ENCODE peak calls at places on chromosomes 7 and 10, in seven cellular contexts. F, K, B, X, I, D and Z are unnamed samples.

GRCh38 chr10:47049906-47050305 is 138.7 kb downstream of the PTPN20 start:
- DNase-seq in K (no peak), I (no peak), X (peak; percentile 5), F (no peak), B (no peak), D (no peak), Z (no peak)

GRCh38 chr10:108404155-108404554 is 1239.6 kb upstream of the SORCS1 start:
- DNase-seq in D (no peak), F (no peak), K (no peak), B (no peak), I (no peak), X (no peak), Z (no peak)

GRCh38 chr7:51080622-51081269 is 235.9 kb downstream of the COBL start:
- DNase-seq in I (no peak), D (no peak), F (no peak), X (no peak), B (no peak), K (no peak), Z (no peak)

GRCh38 chr10:21202766-21203457 is 305.8 kb upstream of the NEBL start:
- DNase-seq in B (no peak), K (peak; percentile 2), D (no peak), I (no peak), X (no peak), F (no peak), Z (no peak)

GRCh38 chr10:43265799-43266721 is 805 bp downstream of the RASGEF1A start:
- DNase-seq in K (no peak), D (no peak), X (peak; percentile 40), I (no peak), F (no peak), B (peak; percentile 51), Z (peak; percentile 68)

GRCh38 chr10:1048349-1048731 is 579 bp downstream of the IDI1 start:
- DNase-seq in B (peak; percentile 35), K (no peak), D (no peak), I (no peak), F (no peak), X (no peak), Z (no peak)

GRCh38 chr10:15712903-15713302 is 6.8 kb downstream of the ITGA8 start:
- DNase-seq in B (no peak), K (peak; percentile 69), D (no peak), X (no peak), F (no peak), I (peak; percentile 16), Z (no peak)

GRCh38 chr7:404782-405488 is 114.7 kb downstream of the PDGFA start:
- DNase-seq in F (no peak), X (peak; percentile 23), D (no peak), K (no peak), B (peak; percentile 10), I (no peak), Z (no peak)

GRCh38 chr10:42970451-42971250 is 106.2 kb upstream of the RET start:
- DNase-seq in F (no peak), I (no peak), K (no peak), D (no peak), X (peak; percentile 22), B (no peak), Z (no peak)

GRCh38 chr10:90398551-90398950 is 459.3 kb downstream of the HTR7 start:
- DNase-seq in B (no peak), D (no peak), X (no peak), K (no peak), I (no peak), F (no peak), Z (no peak)

GRCh38 chr10:88347022-88347421 is 236.1 kb downstream of the RNLS start:
- DNase-seq in F (no peak), D (no peak), K (no peak), I (no peak), B (no peak), X (no peak), Z (no peak)

GRCh38 chr7:2269468-2270460 is 27.7 kb downstream of the NUDT1 start:
- DNase-seq in D (no peak), I (no peak), B (no peak), X (no peak), F (no peak), K (peak; percentile 38), Z (no peak)

GRCh38 chr7:20438248-20438647 is 107.5 kb downstream of the ITGB8 start:
- DNase-seq in D (no peak), F (no peak), K (no peak), B (no peak), X (no peak), I (no peak), Z (no peak)

GRCh38 chr10:92695679-92696605 is 6.2 kb downstream of the HHEX start:
- DNase-seq in K (peak; percentile 24), I (peak; percentile 42), F (no peak), D (no peak), B (no peak), X (no peak), Z (no peak)

GRCh38 chr7:1056006-1056784 is 11.8 kb downstream of the GPR146 start:
- DNase-seq in B (peak; percentile 85), D (no peak), I (no peak), F (no peak), X (no peak), K (no peak), Z (no peak)

DNA sequence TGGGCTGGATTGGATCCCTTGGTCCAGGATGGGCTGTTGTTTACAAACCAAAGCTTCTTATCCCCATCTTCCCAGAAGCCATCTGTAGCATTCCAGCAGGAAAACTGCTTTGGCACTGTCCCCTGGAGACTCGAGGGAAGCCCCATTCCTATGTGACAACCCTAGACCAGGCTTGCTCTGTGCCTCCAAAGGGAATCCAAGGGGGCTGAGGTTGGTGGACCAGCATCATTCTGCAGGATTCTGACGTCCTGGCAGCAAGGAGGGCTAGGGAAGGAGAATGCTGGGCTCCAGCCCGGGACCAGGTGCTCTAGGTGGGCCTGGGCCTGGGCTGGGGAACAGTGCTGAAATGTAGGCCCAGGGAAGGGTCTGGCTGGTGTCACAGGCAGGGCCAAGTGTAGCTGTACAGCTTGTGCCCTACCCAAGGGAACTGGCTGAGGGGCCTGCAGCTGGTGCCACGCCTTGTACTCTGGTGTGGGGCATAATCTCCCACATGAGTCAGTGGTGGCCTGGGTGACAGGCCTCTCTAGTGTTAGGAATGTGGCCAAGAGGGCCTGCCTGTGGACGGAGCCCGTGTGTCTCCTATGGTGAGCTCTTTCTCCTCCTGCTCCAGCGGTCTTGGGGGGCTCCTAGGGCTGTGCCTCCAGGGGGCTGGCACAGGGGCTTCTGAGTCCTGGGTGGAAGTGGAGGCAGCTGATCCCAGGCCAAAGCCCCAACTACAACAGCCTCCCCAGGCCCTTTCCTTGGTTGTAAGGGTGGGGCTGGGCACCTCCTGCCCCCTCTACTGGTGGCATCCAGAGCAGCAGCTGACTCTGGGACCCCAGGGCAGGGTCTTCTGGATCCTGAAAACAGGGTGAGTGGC is 25.2 kb downstream of the TRIM8 start:
- DNase-seq in B (peak; percentile 92), X (peak; percentile 82), I (no peak), K (peak; percentile 54), F (no peak), D (no peak), Z (no peak)
- TF ChIP-seq CTCF in B (peak; percentile 46), X (peak; percentile 57), I (peak; percentile 80), K (peak; percentile 48), F (peak; percentile 79), D (peak; percentile 57), Z (peak; percentile 64)

GRCh38 chr7:17195576-17195975 is 102.9 kb upstream of the AHR start:
- DNase-seq in I (no peak), X (no peak), K (no peak), F (no peak), D (no peak), B (no peak), Z (no peak)
- TF ChIP-seq CTCF in I (no peak), X (no peak), K (no peak), F (no peak), D (no peak), B (no peak), Z (no peak)

GRCh38 chr7:138981332-138982203 is at the start of gene KIAA1549:
- DNase-seq in B (peak; percentile 72), D (no peak), F (peak; percentile 82), X (peak; percentile 77), I (no peak), K (peak; percentile 71), Z (peak; percentile 86)
- TF ChIP-seq CTCF in B (peak; percentile 50), D (no peak), F (peak; percentile 1), X (peak; percentile 49), I (no peak), K (no peak), Z (peak; percentile 7)

DNA sequence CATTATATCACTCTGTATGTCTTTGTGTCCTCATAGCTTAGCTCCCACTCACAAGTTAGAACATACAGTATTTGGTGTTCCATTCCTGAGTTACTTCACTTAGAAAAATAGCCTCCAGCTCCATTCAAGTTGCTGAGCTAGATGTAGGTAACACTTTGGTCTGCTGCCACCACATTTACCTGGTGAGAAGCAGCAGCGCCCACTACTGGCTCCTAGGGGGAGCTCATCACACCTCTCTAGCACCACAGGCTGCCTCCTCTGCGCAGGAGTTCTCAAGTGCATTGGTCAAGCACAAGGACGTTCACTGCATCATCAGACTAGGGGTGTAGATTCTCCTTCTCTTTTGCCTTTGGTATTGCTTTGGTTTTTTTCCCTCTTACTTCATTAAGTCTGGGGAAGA is 530.9 kb upstream of the AUTS2 start:
- DNase-seq in D (no peak), K (peak; percentile 9), I (no peak), B (peak; percentile 57), F (no peak), X (peak; percentile 33), Z (no peak)
- TF ChIP-seq CTCF in D (peak; percentile 10), K (peak; percentile 19), I (peak; percentile 15), B (no peak), F (peak; percentile 51), X (no peak), Z (peak; percentile 59)

GRCh38 chr7:157760004-157760730 is 423.4 kb downstream of the DNAJB6 start:
- DNase-seq in X (no peak), D (no peak), B (no peak), K (no peak), F (no peak), I (no peak), Z (no peak)
- TF ChIP-seq CTCF in X (no peak), D (no peak), B (no peak), K (no peak), F (no peak), I (no peak), Z (no peak)

DNA sequence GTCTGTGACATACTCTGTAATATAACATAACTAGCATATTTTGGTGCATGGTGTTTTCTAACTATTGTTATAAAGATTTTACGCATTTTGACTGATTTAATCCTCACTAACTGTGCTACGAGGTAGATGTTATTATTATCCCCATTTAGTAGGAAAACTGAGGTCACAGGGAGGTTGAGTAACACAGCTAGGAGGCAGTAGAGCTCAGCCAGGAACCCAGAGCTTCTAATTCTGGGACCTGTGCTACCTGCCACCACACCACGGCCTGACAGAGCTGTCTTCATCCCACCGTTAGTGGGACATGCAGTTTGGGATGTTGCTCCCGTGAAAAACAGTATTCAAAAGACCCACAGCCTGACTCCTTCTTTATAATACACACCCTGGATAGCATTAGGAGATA is 962.5 kb downstream of the CNTNAP2 start:
- DNase-seq in B (no peak), I (no peak), X (no peak), D (no peak), K (no peak), F (no peak), Z (no peak)
- TF ChIP-seq CTCF in B (no peak), I (no peak), X (no peak), D (no peak), K (no peak), F (no peak), Z (no peak)

DNA sequence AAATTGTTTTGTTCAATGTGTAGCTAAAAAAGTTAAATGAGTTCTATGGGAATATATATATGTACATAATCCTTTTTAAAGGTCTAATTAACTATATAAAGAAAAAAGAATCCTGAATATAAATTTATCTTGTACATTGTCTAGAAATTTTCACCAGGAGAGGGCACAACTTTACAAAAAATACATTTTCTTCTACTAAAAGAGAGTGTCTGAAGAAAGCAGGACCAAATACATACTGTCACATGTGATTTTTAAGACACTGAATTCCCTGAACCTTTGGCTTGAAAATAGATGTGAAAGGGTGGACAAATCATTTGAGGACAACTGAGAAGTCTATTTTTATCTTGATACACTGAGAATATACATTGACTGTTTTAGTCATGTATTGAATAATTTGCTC is 204.3 kb downstream of the DGKB start:
- DNase-seq in D (no peak), F (no peak), B (no peak), I (no peak), X (no peak), K (no peak), Z (no peak)
- TF ChIP-seq CTCF in D (no peak), F (no peak), B (no peak), I (no peak), X (no peak), K (peak; percentile 10), Z (peak; percentile 58)